ENCODE peak calls at places on chromosomes 6 and 20, in six cellular contexts. One of them, this sample, is unnamed.

GRCh38 chr20:50368813-50369224 is 141.4 kb upstream of the PTPN1 start:
- DNase-seq in NAMALWA: no peak
- DNase-seq in body of pancreas: no peak
- DNase-seq in heart right ventricle: no peak
- DNase-seq in AG20443: no peak
- DNase-seq in vagina: no peak
- DNase-seq in this sample: no peak

GRCh38 chr20:17806739-17807441 is 107.1 kb downstream of the BANF2 start:
- DNase-seq in NAMALWA: no peak
- DNase-seq in body of pancreas: peak
- DNase-seq in heart right ventricle: peak
- DNase-seq in AG20443: peak
- DNase-seq in vagina: no peak
- DNase-seq in this sample: peak

GRCh38 chr20:4020256-4020655 is 4.9 kb upstream of the RNF24 start:
- DNase-seq in NAMALWA: no peak
- DNase-seq in body of pancreas: no peak
- DNase-seq in heart right ventricle: no peak
- DNase-seq in AG20443: no peak
- DNase-seq in vagina: no peak
- DNase-seq in this sample: no peak

GRCh38 chr6:169890901-169891300 is 139.5 kb downstream of the ERMARD start:
- DNase-seq in NAMALWA: no peak
- DNase-seq in body of pancreas: no peak
- DNase-seq in heart right ventricle: no peak
- DNase-seq in AG20443: no peak
- DNase-seq in vagina: peak
- DNase-seq in this sample: no peak

GRCh38 chr20:4999788-5000187 is 1.5 kb downstream of the SLC23A2 start:
- DNase-seq in NAMALWA: peak
- DNase-seq in body of pancreas: no peak
- DNase-seq in heart right ventricle: no peak
- DNase-seq in AG20443: no peak
- DNase-seq in vagina: no peak
- DNase-seq in this sample: no peak

GRCh38 chr6:84739866-84740208 is 24.6 kb downstream of the TBX18 start:
- DNase-seq in NAMALWA: no peak
- DNase-seq in body of pancreas: no peak
- DNase-seq in heart right ventricle: no peak
- DNase-seq in AG20443: no peak
- DNase-seq in vagina: no peak
- DNase-seq in this sample: no peak

GRCh38 chr6:134446228-134446848 is 128.4 kb upstream of the SGK1 start:
- DNase-seq in NAMALWA: no peak
- DNase-seq in body of pancreas: no peak
- DNase-seq in heart right ventricle: no peak
- DNase-seq in AG20443: peak
- DNase-seq in vagina: no peak
- DNase-seq in this sample: no peak

GRCh38 chr20:20027284-20027683 is 10.1 kb downstream of the NAA20 start:
- DNase-seq in NAMALWA: no peak
- DNase-seq in body of pancreas: no peak
- DNase-seq in heart right ventricle: no peak
- DNase-seq in AG20443: no peak
- DNase-seq in vagina: no peak
- DNase-seq in this sample: no peak

GRCh38 chr6:88662163-88662580 is 301.2 kb downstream of the RNGTT start:
- DNase-seq in NAMALWA: no peak
- DNase-seq in body of pancreas: peak
- DNase-seq in heart right ventricle: no peak
- DNase-seq in AG20443: no peak
- DNase-seq in vagina: no peak
- DNase-seq in this sample: no peak

GRCh38 chr6:117477988-117478852 is 4.3 kb upstream of the DCBLD1 start:
- DNase-seq in NAMALWA: peak
- DNase-seq in body of pancreas: no peak
- DNase-seq in heart right ventricle: no peak
- DNase-seq in AG20443: peak
- DNase-seq in vagina: no peak
- DNase-seq in this sample: no peak

GRCh38 chr20:37999526-38000263 is 33.6 kb downstream of the TTI1 start:
- DNase-seq in NAMALWA: no peak
- DNase-seq in body of pancreas: no peak
- DNase-seq in heart right ventricle: no peak
- DNase-seq in AG20443: no peak
- DNase-seq in vagina: no peak
- DNase-seq in this sample: no peak

GRCh38 chr20:45154183-45154582 is 20.5 kb upstream of the PI3 start:
- DNase-seq in NAMALWA: no peak
- DNase-seq in body of pancreas: no peak
- DNase-seq in heart right ventricle: no peak
- DNase-seq in AG20443: no peak
- DNase-seq in vagina: no peak
- DNase-seq in this sample: no peak

GRCh38 chr20:50146732-50147662 is 6.5 kb downstream of the PEDS1 start:
- DNase-seq in NAMALWA: no peak
- DNase-seq in body of pancreas: no peak
- DNase-seq in heart right ventricle: no peak
- DNase-seq in AG20443: no peak
- DNase-seq in vagina: no peak
- DNase-seq in this sample: peak

GRCh38 chr20:62576815-62577214 is 65.5 kb upstream of the SLCO4A1 start:
- DNase-seq in NAMALWA: no peak
- DNase-seq in body of pancreas: no peak
- DNase-seq in heart right ventricle: no peak
- DNase-seq in AG20443: peak
- DNase-seq in vagina: no peak
- DNase-seq in this sample: no peak

GRCh38 chr20:51480507-51481270 is 61.8 kb downstream of the NFATC2 start:
- DNase-seq in NAMALWA: no peak
- DNase-seq in body of pancreas: no peak
- DNase-seq in heart right ventricle: no peak
- DNase-seq in AG20443: no peak
- DNase-seq in vagina: no peak
- DNase-seq in this sample: no peak

GRCh38 chr6:75946146-75946831 is 126.2 kb downstream of the IMPG1 start:
- DNase-seq in NAMALWA: no peak
- DNase-seq in body of pancreas: no peak
- DNase-seq in heart right ventricle: no peak
- DNase-seq in AG20443: no peak
- DNase-seq in vagina: no peak
- DNase-seq in this sample: no peak

GRCh38 chr20:11207749-11208502 is 534.1 kb upstream of the JAG1 start:
- DNase-seq in NAMALWA: no peak
- DNase-seq in body of pancreas: peak
- DNase-seq in heart right ventricle: no peak
- DNase-seq in AG20443: peak
- DNase-seq in vagina: no peak
- DNase-seq in this sample: no peak

GRCh38 chr6:144266091-144266649 is 19.0 kb upstream of the UTRN start:
- DNase-seq in NAMALWA: no peak
- DNase-seq in body of pancreas: peak
- DNase-seq in heart right ventricle: peak
- DNase-seq in AG20443: peak
- DNase-seq in vagina: no peak
- DNase-seq in this sample: peak

GRCh38 chr6:2502096-2502997 is 248.4 kb downstream of the MYLK4 start:
- DNase-seq in NAMALWA: no peak
- DNase-seq in body of pancreas: no peak
- DNase-seq in heart right ventricle: no peak
- DNase-seq in AG20443: no peak
- DNase-seq in vagina: no peak
- DNase-seq in this sample: no peak

GRCh38 chr6:117546674-117547073 is 55.6 kb downstream of the GOPC start:
- DNase-seq in NAMALWA: no peak
- DNase-seq in body of pancreas: no peak
- DNase-seq in heart right ventricle: no peak
- DNase-seq in AG20443: no peak
- DNase-seq in vagina: no peak
- DNase-seq in this sample: no peak

GRCh38 chr6:131844243-131844841 is 36.5 kb downstream of the ENPP1 start:
- DNase-seq in NAMALWA: no peak
- DNase-seq in body of pancreas: peak
- DNase-seq in heart right ventricle: no peak
- DNase-seq in AG20443: peak
- DNase-seq in vagina: no peak
- DNase-seq in this sample: no peak

GRCh38 chr6:811186-811585 is 118.2 kb upstream of the EXOC2 start:
- DNase-seq in NAMALWA: no peak
- DNase-seq in body of pancreas: no peak
- DNase-seq in heart right ventricle: no peak
- DNase-seq in AG20443: no peak
- DNase-seq in vagina: no peak
- DNase-seq in this sample: no peak

GRCh38 chr6:158769228-158769627 is 49.9 kb downstream of the EZR start:
- DNase-seq in NAMALWA: no peak
- DNase-seq in body of pancreas: no peak
- DNase-seq in heart right ventricle: no peak
- DNase-seq in AG20443: no peak
- DNase-seq in vagina: no peak
- DNase-seq in this sample: no peak

GRCh38 chr20:49676581-49677291 is 36.9 kb downstream of the B4GALT5 start:
- DNase-seq in NAMALWA: no peak
- DNase-seq in body of pancreas: no peak
- DNase-seq in heart right ventricle: no peak
- DNase-seq in AG20443: peak
- DNase-seq in vagina: no peak
- DNase-seq in this sample: no peak

GRCh38 chr20:16158090-16158975 is 414.9 kb downstream of the KIF16B start:
- DNase-seq in NAMALWA: peak
- DNase-seq in body of pancreas: no peak
- DNase-seq in heart right ventricle: no peak
- DNase-seq in AG20443: no peak
- DNase-seq in vagina: no peak
- DNase-seq in this sample: no peak

GRCh38 chr20:57651977-57652864 is 32.0 kb upstream of the ZBP1 start:
- DNase-seq in NAMALWA: no peak
- DNase-seq in body of pancreas: peak
- DNase-seq in heart right ventricle: no peak
- DNase-seq in AG20443: peak
- DNase-seq in vagina: peak
- DNase-seq in this sample: peak

GRCh38 chr6:68638225-68638900 is 3.3 kb downstream of the ADGRB3 start:
- DNase-seq in NAMALWA: peak
- DNase-seq in body of pancreas: peak
- DNase-seq in heart right ventricle: peak
- DNase-seq in AG20443: peak
- DNase-seq in vagina: no peak
- DNase-seq in this sample: no peak

GRCh38 chr6:118319890-118320289 is 228.2 kb upstream of the PLN start:
- DNase-seq in NAMALWA: no peak
- DNase-seq in body of pancreas: no peak
- DNase-seq in heart right ventricle: no peak
- DNase-seq in AG20443: no peak
- DNase-seq in vagina: no peak
- DNase-seq in this sample: no peak

GRCh38 chr20:17662333-17663039 is 19.6 kb downstream of the RRBP1 start:
- DNase-seq in NAMALWA: no peak
- DNase-seq in body of pancreas: peak
- DNase-seq in heart right ventricle: no peak
- DNase-seq in AG20443: peak
- DNase-seq in vagina: no peak
- DNase-seq in this sample: no peak

GRCh38 chr6:166757226-166758135 is 130.4 kb upstream of the RPS6KA2 start:
- DNase-seq in NAMALWA: peak
- DNase-seq in body of pancreas: no peak
- DNase-seq in heart right ventricle: no peak
- DNase-seq in AG20443: peak
- DNase-seq in vagina: no peak
- DNase-seq in this sample: no peak

GRCh38 chr20:50673146-50673830 is 18.1 kb downstream of the RIPOR3 start:
- DNase-seq in NAMALWA: no peak
- DNase-seq in body of pancreas: peak
- DNase-seq in heart right ventricle: no peak
- DNase-seq in AG20443: no peak
- DNase-seq in vagina: no peak
- DNase-seq in this sample: no peak

GRCh38 chr20:50874111-50874757 is 57.0 kb downstream of the ADNP start:
- DNase-seq in NAMALWA: no peak
- DNase-seq in body of pancreas: no peak
- DNase-seq in heart right ventricle: no peak
- DNase-seq in AG20443: no peak
- DNase-seq in vagina: no peak
- DNase-seq in this sample: no peak

GRCh38 chr6:49462599-49462926 is 490 bp downstream of the MMUT start:
- DNase-seq in NAMALWA: no peak
- DNase-seq in body of pancreas: no peak
- DNase-seq in heart right ventricle: no peak
- DNase-seq in AG20443: peak
- DNase-seq in vagina: no peak
- DNase-seq in this sample: no peak

GRCh38 chr6:122399055-122399347 is 451 bp upstream of the HSF2 start:
- DNase-seq in NAMALWA: no peak
- DNase-seq in body of pancreas: no peak
- DNase-seq in heart right ventricle: no peak
- DNase-seq in AG20443: no peak
- DNase-seq in vagina: no peak
- DNase-seq in this sample: no peak

GRCh38 chr6:12367412-12367811 is 77.3 kb downstream of the EDN1 start:
- DNase-seq in NAMALWA: no peak
- DNase-seq in body of pancreas: no peak
- DNase-seq in heart right ventricle: no peak
- DNase-seq in AG20443: no peak
- DNase-seq in vagina: no peak
- DNase-seq in this sample: no peak

GRCh38 chr6:74269601-74269860 is 573.5 kb downstream of the CD109 start:
- DNase-seq in NAMALWA: no peak
- DNase-seq in body of pancreas: no peak
- DNase-seq in heart right ventricle: no peak
- DNase-seq in AG20443: no peak
- DNase-seq in vagina: no peak
- DNase-seq in this sample: no peak

GRCh38 chr6:5466459-5466858 is 205.1 kb downstream of the FARS2 start:
- DNase-seq in NAMALWA: no peak
- DNase-seq in body of pancreas: no peak
- DNase-seq in heart right ventricle: no peak
- DNase-seq in AG20443: peak
- DNase-seq in vagina: no peak
- DNase-seq in this sample: no peak